ENCODE peak calls at places on chromosomes 16 and 17, in seven cellular contexts. B, A, Z, T, N, H and U are unnamed samples. For H3K9me3, the result is how much of the 10 kb centered on the place peaks cover.

GRCh38 chr17:78883090-78883532 is 19.9 kb downstream of the CEP295NL start:
- DNase-seq in B (peak), A (peak), Z (peak), T (peak), N (peak), H (no peak), U (peak)

GRCh38 chr17:55783684-55784245 is 32.9 kb downstream of the PCTP start:
- DNase-seq in B (peak), A (peak), Z (peak), T (peak), N (no peak), H (no peak), U (peak)

GRCh38 chr16:54316095-54316494 is 29.5 kb upstream of the IRX3 start:
- DNase-seq in B (no peak), A (no peak), Z (no peak), T (no peak), N (no peak), H (no peak), U (no peak)

GRCh38 chr16:1221628-1222552 is 3.2 kb downstream of the TPSG1 start:
- DNase-seq in B (no peak), A (no peak), Z (no peak), T (no peak), N (no peak), H (no peak), U (no peak)

GRCh38 chr16:19884021-19884485 is 595 bp downstream of the GPRC5B start:
- DNase-seq in B (no peak), A (peak), Z (peak), T (no peak), N (no peak), H (no peak), U (peak)

GRCh38 chr17:75591722-75592302 is 4.2 kb downstream of the MYO15B start:
- DNase-seq in B (no peak), A (no peak), Z (no peak), T (no peak), N (no peak), H (no peak), U (no peak)

GRCh38 chr16:2160915-2161551 is 5.5 kb downstream of the TRAF7 start:
- DNase-seq in B (no peak), A (peak), Z (no peak), T (no peak), N (peak), H (no peak), U (peak)

GRCh38 chr16:86865866-86866675 is 287.7 kb downstream of the FOXL1 start:
- DNase-seq in B (peak), A (no peak), Z (no peak), T (no peak), N (no peak), H (no peak), U (peak)

GRCh38 chr17:63701477-63702222 is 1.7 kb upstream of the LIMD2 start:
- DNase-seq in B (peak), A (no peak), Z (no peak), T (peak), N (no peak), H (peak), U (no peak)

GRCh38 chr16:85563515-85564276 is 49.4 kb upstream of the GSE1 start:
- DNase-seq in B (peak), A (peak), Z (peak), T (peak), N (no peak), H (no peak), U (no peak)

GRCh38 chr17:3989156-3989886 is 25.1 kb upstream of the ATP2A3 start:
- DNase-seq in B (peak), A (no peak), Z (peak), T (no peak), N (no peak), H (no peak), U (no peak)

GRCh38 chr17:73336613-73337400 is 25.0 kb upstream of the CDC42EP4 start:
- DNase-seq in B (no peak), A (no peak), Z (peak), T (no peak), N (no peak), H (no peak), U (no peak)

GRCh38 chr16:29821663-29822115 is 1.4 kb downstream of the MVP start:
- DNase-seq in B (no peak), A (peak), Z (no peak), T (no peak), N (peak), H (no peak), U (peak)

GRCh38 chr17:28717578-28718316 is at the start of gene RAB34:
- DNase-seq in B (peak), A (peak), Z (no peak), T (no peak), N (peak), H (no peak), U (peak)

GRCh38 chr17:49789278-49789578 is 747 bp downstream of the KAT7 start:
- DNase-seq in B (no peak), A (no peak), Z (no peak), T (no peak), N (no peak), H (no peak), U (no peak)

GRCh38 chr17:55295411-55296170 is 30.8 kb downstream of the HLF start:
- DNase-seq in B (no peak), A (peak), Z (peak), T (peak), N (peak), H (peak), U (peak)

GRCh38 chr17:61129876-61130275 is 269.8 kb upstream of the TBX2 start:
- DNase-seq in B (no peak), A (no peak), Z (no peak), T (no peak), N (no peak), H (no peak), U (peak)

GRCh38 chr16:59543641-59544040 is 809.5 kb upstream of the GOT2 start:
- DNase-seq in B (no peak), A (no peak), Z (no peak), T (no peak), N (peak), H (no peak), U (peak)

GRCh38 chr17:22266231-22266630 is 573.9 kb downstream of the KCNJ18 start:
- DNase-seq in B (peak), A (no peak), Z (peak), T (peak), N (no peak), H (no peak), U (peak)

GRCh38 chr17:22268912-22269220 is 576.5 kb downstream of the KCNJ18 start:
- DNase-seq in B (no peak), A (no peak), Z (no peak), T (no peak), N (no peak), H (no peak), U (no peak)

GRCh38 chr17:22267019-22267418 is 574.7 kb downstream of the KCNJ18 start:
- DNase-seq in B (no peak), A (no peak), Z (no peak), T (peak), N (no peak), H (no peak), U (no peak)

GRCh38 chr17:22270381-22270780 is 578.1 kb downstream of the KCNJ18 start:
- DNase-seq in B (no peak), A (no peak), Z (no peak), T (no peak), N (no peak), H (no peak), U (no peak)

DNA sequence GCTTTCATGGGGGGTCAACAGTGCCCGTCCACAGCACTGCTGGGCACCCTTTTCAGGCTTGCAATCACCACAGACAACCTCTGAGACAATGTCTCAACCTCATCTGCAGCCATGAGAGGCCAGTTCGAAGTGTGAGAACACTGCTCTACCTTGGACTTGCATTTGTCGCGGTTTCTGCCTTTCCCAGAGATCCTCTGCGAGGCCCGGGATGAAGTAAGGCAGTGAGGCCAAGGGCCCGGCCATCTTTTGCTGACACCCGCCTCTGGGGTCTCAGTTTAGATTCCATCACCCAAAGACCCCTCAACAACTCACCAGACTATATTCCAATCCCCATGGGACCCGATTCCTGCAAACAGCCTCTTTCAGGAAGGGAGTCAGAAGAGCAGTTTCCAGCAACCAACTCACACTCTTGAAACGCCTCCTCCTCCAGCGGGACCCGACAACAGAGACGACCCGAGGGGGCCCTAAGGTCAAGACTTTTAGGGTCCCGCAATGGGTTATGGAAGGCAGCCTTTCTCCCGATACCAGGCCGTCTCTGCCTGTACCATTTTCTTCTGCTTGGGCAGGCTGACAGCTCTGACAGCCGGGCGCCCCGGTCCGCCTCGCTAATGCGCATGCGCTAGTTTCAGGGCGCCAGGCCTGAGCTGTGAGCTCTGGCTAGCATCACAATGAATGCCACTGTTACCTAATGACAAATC is 576.0 kb downstream of the KCNJ18 start:
- DNase-seq in B (peak), A (no peak), Z (peak), T (peak), N (no peak), H (no peak), U (no peak)
- H3K9me3 ChIP-seq in B (under half), A (under half), Z (under half), T (under half), N (under half), H (under half), U (under half)

DNA sequence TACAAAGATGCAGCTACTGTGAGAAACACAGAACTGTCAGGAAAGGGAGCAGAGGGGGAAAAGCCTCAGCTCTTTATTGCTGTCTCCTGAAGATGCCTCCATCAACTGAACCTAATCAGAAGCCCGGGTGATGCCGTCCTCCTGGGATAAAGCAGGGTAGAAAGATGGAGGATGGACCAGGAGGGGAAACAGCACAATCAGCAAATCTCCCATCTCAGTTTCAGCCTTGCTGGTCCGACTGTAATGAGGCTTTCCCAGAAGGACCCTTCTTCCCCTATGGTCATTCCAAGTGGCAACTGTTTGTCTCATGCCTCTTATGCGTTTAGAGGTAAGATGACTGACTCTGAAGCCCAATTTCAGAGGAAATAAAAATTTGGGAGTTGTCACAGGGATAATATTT is 24.3 kb downstream of the ZFP1 start:
- DNase-seq in B (no peak), A (no peak), Z (no peak), T (no peak), N (no peak), H (no peak), U (no peak)
- H3K9me3 ChIP-seq in B (under half), A (under half), Z (under half), T (under half), N (under half), H (under half), U (under half)

DNA sequence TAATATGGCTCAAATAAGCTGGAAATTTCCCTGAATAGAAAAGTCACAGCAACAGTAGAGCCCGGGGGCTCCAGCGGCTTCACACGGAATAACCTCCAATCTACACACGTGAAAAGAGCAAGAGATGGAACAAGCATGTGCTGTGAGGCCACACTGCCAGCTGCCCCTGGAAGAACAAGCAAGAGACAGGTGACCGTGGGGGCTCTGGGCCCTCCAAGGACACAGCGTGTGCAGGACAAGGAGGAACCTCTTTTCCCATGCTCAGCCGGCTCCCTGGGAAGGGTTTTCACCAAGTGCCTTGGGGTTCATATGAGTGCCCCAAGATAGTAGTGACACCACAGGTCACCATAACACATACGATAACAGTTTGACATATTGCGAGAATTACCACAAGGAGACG is 110.2 kb upstream of the ZNF750 start:
- DNase-seq in B (peak), A (peak), Z (no peak), T (no peak), N (no peak), H (no peak), U (no peak)
- H3K9me3 ChIP-seq in B (under half), A (under half), Z (under half), T (under half), N (under half), H (under half), U (under half)

DNA sequence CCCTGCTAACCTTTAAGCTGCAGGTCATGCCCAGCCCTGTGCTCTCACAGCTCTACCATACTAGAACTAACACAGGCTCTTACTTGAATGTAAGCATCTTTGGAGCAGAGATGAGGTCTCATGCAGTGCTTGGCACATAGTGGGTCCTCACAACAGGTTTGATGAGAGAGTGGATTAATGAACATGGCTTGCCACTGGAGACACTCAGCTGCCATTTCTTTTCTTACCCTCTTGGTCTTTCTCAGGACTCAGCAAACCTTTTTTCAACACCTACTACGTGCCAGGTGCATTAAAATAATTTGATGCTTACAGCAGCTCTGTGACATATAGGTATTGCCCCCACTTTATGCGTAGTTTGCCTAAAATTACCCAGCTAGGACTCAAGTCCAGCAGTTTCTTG is 133.2 kb downstream of the MSI2 start:
- DNase-seq in B (no peak), A (no peak), Z (no peak), T (no peak), N (no peak), H (no peak), U (no peak)
- H3K9me3 ChIP-seq in B (under half), A (under half), Z (under half), T (under half), N (under half), H (under half), U (under half)

GRCh38 chr17:5179003-5179402 is 12.7 kb downstream of the ZNF594 start:
- DNase-seq in B (no peak), A (no peak), Z (no peak), T (no peak), N (no peak), H (no peak), U (no peak)
- H3K9me3 ChIP-seq in B (half or more), A (half or more), Z (half or more), T (under half), N (under half), H (under half), U (under half)

GRCh38 chr17:5182597-5183409 is 8.9 kb downstream of the ZNF594 start:
- DNase-seq in B (no peak), A (no peak), Z (no peak), T (no peak), N (no peak), H (no peak), U (no peak)
- H3K9me3 ChIP-seq in B (half or more), A (half or more), Z (half or more), T (under half), N (under half), H (half or more), U (under half)

DNA sequence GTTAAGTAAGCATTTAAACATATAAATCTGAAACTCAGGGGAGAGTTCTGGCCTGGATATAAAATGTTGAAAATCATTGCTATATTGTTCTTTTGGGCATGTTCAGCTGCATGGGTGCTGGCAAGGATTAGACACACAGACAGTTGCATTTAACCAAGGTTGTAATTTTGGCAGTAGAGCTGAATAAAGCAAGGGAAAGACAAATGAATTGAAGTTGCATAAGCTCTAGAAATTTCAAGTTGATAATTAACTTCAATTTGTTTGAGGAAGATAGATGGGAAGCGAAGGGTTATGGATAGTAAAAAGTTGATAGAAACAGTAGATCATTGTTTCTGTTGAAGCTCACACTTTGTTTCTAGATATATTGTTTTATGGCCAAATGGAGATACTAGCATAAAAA is 97.2 kb upstream of the KCNJ18 start:
- DNase-seq in B (no peak), A (no peak), Z (no peak), T (no peak), N (no peak), H (no peak), U (no peak)
- H3K9me3 ChIP-seq in B (under half), A (under half), Z (under half), T (under half), N (under half), H (under half), U (under half)

GRCh38 chr17:80347948-80348351 is 67.0 kb upstream of the ENDOV start:
- DNase-seq in B (peak), A (no peak), Z (no peak), T (no peak), N (no peak), H (no peak), U (no peak)

GRCh38 chr17:80347536-80347935 is 67.4 kb upstream of the ENDOV start:
- DNase-seq in B (peak), A (no peak), Z (no peak), T (no peak), N (no peak), H (no peak), U (no peak)

GRCh38 chr17:80352216-80352895 is 62.6 kb upstream of the ENDOV start:
- DNase-seq in B (no peak), A (no peak), Z (no peak), T (no peak), N (no peak), H (no peak), U (no peak)

GRCh38 chr17:80348551-80349436 is 66.2 kb upstream of the ENDOV start:
- DNase-seq in B (peak), A (no peak), Z (no peak), T (no peak), N (no peak), H (no peak), U (no peak)

DNA sequence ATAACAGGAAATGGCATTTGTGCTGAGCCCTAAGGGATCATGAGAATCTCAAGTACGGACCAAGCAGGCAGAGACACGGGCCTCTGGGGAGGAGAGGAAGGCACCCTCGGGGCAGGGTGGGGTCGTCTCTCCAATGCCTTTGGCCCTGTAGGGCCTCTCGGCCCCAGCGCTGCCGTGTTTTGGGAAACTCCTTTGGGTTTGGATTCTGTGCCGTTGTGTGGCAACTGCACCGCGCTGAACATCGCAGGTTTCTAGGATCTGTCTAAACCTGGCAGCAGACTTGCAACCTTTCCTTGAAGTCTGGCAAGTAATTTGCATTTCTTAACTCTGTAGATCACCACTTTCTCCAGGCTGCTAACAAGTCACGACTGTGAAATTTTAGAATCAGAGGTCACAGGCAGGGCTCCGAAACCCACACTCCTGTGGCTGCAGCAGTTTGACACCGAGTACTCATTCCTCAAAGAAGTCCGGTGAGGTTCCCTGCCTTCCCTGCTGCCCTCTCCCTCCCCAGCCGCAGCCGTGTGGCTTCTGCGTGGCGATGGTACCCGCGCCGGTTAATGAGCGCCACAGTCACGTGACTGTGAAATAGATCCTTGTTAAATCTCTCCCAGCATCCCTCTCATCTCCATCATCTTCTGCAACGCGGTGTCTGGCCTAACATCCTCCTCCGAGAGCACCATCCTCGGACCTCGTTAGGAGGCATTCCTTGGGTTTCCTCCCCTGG is 65.4 kb upstream of the ENDOV start:
- DNase-seq in B (no peak), A (no peak), Z (no peak), T (no peak), N (no peak), H (no peak), U (peak)
- H3K9me3 ChIP-seq in B (under half), A (under half), Z (under half), T (under half), N (under half), H (under half), U (under half)